ENCODE peak calls at places on chromosomes 1 and 21, in seven cellular contexts. H, Z, W, R, Q, N and A are unnamed samples.

GRCh38 chr1:112358798-112359408 is 37.1 kb upstream of the CTTNBP2NL start:
- DNase-seq in Z (peak; percentile 91), H (peak; percentile 71), N (peak; percentile 63), R (peak; percentile 21), W (peak; percentile 66), Q (peak; percentile 76), A (peak; percentile 37)

GRCh38 chr21:46667191-46667734 is 31.8 kb downstream of the PRMT2 start:
- DNase-seq in W (no peak), Z (no peak), H (peak; percentile 17), N (no peak), R (no peak), Q (peak; percentile 9), A (peak; percentile 36)

GRCh38 chr1:236155841-236156503 is 13.6 kb downstream of the GPR137B start:
- DNase-seq in R (no peak), Q (no peak), Z (no peak), W (no peak), N (no peak), H (no peak), A (no peak)

GRCh38 chr1:39205102-39205780 is 746 bp downstream of the MACF1 start:
- DNase-seq in R (no peak), H (peak; percentile 77), Z (no peak), Q (peak; percentile 75), N (no peak), W (no peak), A (peak; percentile 74)

GRCh38 chr1:74681001-74681400 is 7.4 kb upstream of the ERICH3 start:
- DNase-seq in R (no peak), W (no peak), N (no peak), H (no peak), Z (no peak), Q (no peak), A (no peak)

GRCh38 chr1:33768106-33768505 is 95.8 kb upstream of the HMGB4 start:
- DNase-seq in W (no peak), H (no peak), N (no peak), R (no peak), Z (no peak), Q (no peak), A (no peak)

GRCh38 chr1:49971088-49971487 is 52.7 kb downstream of the AGBL4 start:
- DNase-seq in Q (no peak), H (no peak), R (no peak), N (no peak), W (no peak), Z (no peak), A (no peak)

GRCh38 chr21:45178971-45179370 is 104.6 kb downstream of the ADARB1 start:
- DNase-seq in N (no peak), Q (no peak), R (no peak), Z (no peak), W (no peak), H (no peak), A (no peak)

GRCh38 chr1:224734261-224734935 is 118.3 kb downstream of the CNIH3 start:
- DNase-seq in H (no peak), R (no peak), Z (no peak), N (no peak), Q (no peak), W (no peak), A (no peak)
- TF ChIP-seq CTCF in H (no peak), R (no peak), Z (no peak), N (no peak), Q (peak; percentile 1), W (no peak), A (peak; percentile 10)

GRCh38 chr1:209728466-209728865 is 23.8 kb downstream of the HSD11B1 start:
- DNase-seq in H (no peak), R (no peak), W (no peak), Q (no peak), Z (no peak), N (no peak), A (no peak)
- H3K4me3 ChIP-seq in H (no peak overlapping the region), R (no peak overlapping the region), W (no peak overlapping the region), Q (no peak overlapping the region), Z (no peak overlapping the region), N (no peak overlapping the region), A (no peak overlapping the region)

DNA sequence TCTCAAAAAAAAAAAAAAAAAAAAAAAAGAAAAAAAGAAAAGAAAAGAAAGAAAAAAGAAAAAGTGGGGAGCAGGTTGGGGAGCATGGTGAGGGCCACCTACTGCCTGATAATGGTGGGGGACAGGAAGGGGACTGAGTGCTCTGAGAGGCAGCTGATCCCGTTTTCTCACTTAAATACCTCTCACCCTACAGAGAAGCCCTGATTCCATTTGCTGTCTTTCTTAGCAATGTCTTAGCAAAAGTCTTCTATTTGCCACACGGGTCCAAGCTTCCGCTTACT is 692 bp upstream of the H6PD start:
- DNase-seq in W (no peak), Z (no peak), Q (no peak), N (no peak), R (no peak), H (no peak), A (no peak)
- TF ChIP-seq CTCF in W (no peak), Z (no peak), Q (no peak), N (no peak), R (no peak), H (no peak), A (no peak)

DNA sequence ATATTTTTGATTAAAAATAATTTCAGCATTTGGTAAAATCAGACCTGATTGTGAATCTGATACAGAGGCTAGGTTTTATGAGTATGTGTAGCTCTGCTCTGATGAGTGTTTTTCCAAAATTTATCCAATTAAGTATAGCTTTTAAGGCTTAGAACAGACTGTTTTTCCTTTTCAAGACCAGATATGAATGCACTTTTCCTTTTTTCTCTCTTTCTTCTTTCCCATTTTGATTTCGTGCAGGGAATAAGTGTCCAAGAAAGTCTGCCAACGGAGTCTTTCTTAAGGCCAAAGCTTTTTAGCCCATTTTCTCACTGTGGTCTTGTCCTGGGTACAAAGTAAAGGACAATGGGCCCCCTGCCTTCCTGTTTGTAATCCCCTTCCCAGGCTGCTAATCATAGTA is 2.8 kb downstream of the KIF1B start:
- DNase-seq in Z (peak; percentile 22), H (no peak), W (no peak), R (no peak), Q (no peak), N (no peak), A (no peak)
- H3K4me3 ChIP-seq in Z (no peak overlapping the region), H (no peak overlapping the region), W (no peak overlapping the region), R (no peak overlapping the region), Q (peak overlapping the region; percentile 3), N (no peak overlapping the region), A (no peak overlapping the region)

DNA sequence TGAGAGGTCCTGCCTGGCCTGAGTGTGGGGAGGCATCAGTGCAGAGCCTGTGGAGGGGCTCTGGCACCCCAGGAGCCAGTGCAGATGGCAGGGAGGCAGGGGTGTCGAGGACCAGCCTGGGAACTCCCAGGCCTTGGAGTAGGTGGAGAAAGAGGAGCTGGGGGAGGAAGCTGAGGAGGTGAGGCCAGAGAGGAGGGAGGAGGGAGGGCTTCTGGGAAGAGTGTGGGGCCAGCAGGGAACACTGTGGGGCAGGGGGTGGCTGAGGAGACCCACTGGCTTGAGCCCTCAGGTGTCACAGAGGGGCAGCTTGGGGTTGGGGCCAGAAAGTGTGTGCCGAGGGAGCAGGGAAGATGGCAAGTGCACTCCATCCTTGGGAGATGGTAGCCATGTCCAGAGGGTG is 3.8 kb downstream of the COQ8A start:
- DNase-seq in H (no peak), N (no peak), Q (no peak), W (no peak), R (no peak), Z (no peak), A (no peak)
- TF ChIP-seq CTCF in H (no peak), N (no peak), Q (no peak), W (no peak), R (no peak), Z (no peak), A (no peak)

GRCh38 chr21:16305686-16306085 is 575.9 kb downstream of the USP25 start:
- DNase-seq in N (no peak), W (no peak), Q (peak; percentile 5), Z (no peak), H (peak; percentile 67), R (no peak), A (peak; percentile 73)

GRCh38 chr21:16304700-16305099 is 574.9 kb downstream of the USP25 start:
- DNase-seq in Z (no peak), H (peak; percentile 30), W (no peak), Q (no peak), N (no peak), R (no peak), A (peak; percentile 35)

GRCh38 chr21:16302851-16303282 is 573.1 kb downstream of the USP25 start:
- DNase-seq in W (no peak), Z (no peak), R (no peak), N (no peak), H (peak; percentile 85), Q (peak; percentile 64), A (peak; percentile 79)

GRCh38 chr21:16307256-16307655 is 577.5 kb downstream of the USP25 start:
- DNase-seq in W (no peak), Z (no peak), H (no peak), Q (no peak), N (no peak), R (no peak), A (peak; percentile 59)

DNA sequence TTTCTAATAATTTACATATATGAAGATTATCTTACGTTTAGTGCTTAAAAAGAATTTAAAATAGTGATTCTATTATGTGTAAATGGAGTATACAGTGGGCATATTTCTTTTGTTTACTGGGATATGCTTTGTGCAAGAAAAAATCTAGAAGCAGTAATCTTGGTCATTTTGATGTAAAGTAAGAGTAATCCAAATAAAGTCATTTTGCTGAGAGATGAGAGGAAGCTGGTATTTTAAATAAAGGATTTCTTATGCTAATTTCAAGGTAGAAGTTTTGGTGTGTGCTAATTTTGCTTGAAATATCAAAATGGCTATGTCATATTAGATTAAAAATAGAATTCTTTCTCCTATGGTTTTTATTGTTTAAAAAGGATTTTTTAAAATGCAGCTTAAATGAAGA is 574.4 kb downstream of the USP25 start:
- DNase-seq in W (no peak), N (no peak), Q (no peak), Z (no peak), H (no peak), R (no peak), A (peak; percentile 21)
- H3K4me3 ChIP-seq in W (no peak overlapping the region), N (no peak overlapping the region), Q (no peak overlapping the region), Z (no peak overlapping the region), H (no peak overlapping the region), R (no peak overlapping the region), A (no peak overlapping the region)

GRCh38 chr1:152398812-152399698 is 15.0 kb downstream of the CRNN start:
- DNase-seq in R (no peak), H (peak; percentile 10), Z (no peak), W (no peak), Q (peak; percentile 12), N (peak; percentile 55), A (no peak)
- TF ChIP-seq CTCF in R (peak; percentile 87), H (peak; percentile 32), Z (peak; percentile 24), W (peak; percentile 18), Q (peak; percentile 47), N (peak; percentile 61), A (peak; percentile 37)